ENCODE peak calls at places on chromosome 17, in six cellular contexts. One of them, this sample, is unnamed.

GRCh38 chr17:29007456-29008455 is 1.9 kb upstream of the SEZ6 start:
- DNase-seq in CD8-positive, alpha-beta T cell: no peak
- DNase-seq in tibial nerve: no peak
- DNase-seq in cardiac muscle cell: peak
- DNase-seq in left lung: no peak
- DNase-seq in colonic mucosa: no peak
- DNase-seq in this sample: no peak

GRCh38 chr17:58338907-58339774 is 10.5 kb upstream of the TSPOAP1 start:
- DNase-seq in CD8-positive, alpha-beta T cell: peak
- DNase-seq in cardiac muscle cell: peak
- DNase-seq in tibial nerve: no peak
- DNase-seq in colonic mucosa: peak
- DNase-seq in left lung: peak
- DNase-seq in this sample: peak

GRCh38 chr17:18261146-18261515 is 669 bp downstream of the MIEF2 start:
- DNase-seq in CD8-positive, alpha-beta T cell: peak
- DNase-seq in cardiac muscle cell: no peak
- DNase-seq in colonic mucosa: peak
- DNase-seq in left lung: peak
- DNase-seq in tibial nerve: no peak
- DNase-seq in this sample: peak

GRCh38 chr17:9256944-9257629 is 235.8 kb downstream of the NTN1 start:
- DNase-seq in left lung: no peak
- DNase-seq in CD8-positive, alpha-beta T cell: no peak
- DNase-seq in tibial nerve: no peak
- DNase-seq in cardiac muscle cell: no peak
- DNase-seq in colonic mucosa: peak
- DNase-seq in this sample: no peak

GRCh38 chr17:56592487-56593072 is 919 bp upstream of the NOG start:
- DNase-seq in CD8-positive, alpha-beta T cell: peak
- DNase-seq in cardiac muscle cell: peak
- DNase-seq in colonic mucosa: peak
- DNase-seq in tibial nerve: peak
- DNase-seq in left lung: peak
- DNase-seq in this sample: peak

GRCh38 chr17:56583772-56584171 is 9.7 kb upstream of the NOG start:
- DNase-seq in CD8-positive, alpha-beta T cell: no peak
- DNase-seq in colonic mucosa: no peak
- DNase-seq in left lung: no peak
- DNase-seq in tibial nerve: no peak
- DNase-seq in cardiac muscle cell: no peak
- DNase-seq in this sample: no peak

GRCh38 chr17:59329558-59330313 is 1.7 kb upstream of the YPEL2 start:
- DNase-seq in left lung: peak
- DNase-seq in CD8-positive, alpha-beta T cell: peak
- DNase-seq in tibial nerve: peak
- DNase-seq in cardiac muscle cell: peak
- DNase-seq in colonic mucosa: peak
- DNase-seq in this sample: peak

GRCh38 chr17:58568050-58568830 is 53.8 kb upstream of the MTMR4 start:
- DNase-seq in tibial nerve: no peak
- DNase-seq in cardiac muscle cell: no peak
- DNase-seq in left lung: peak
- DNase-seq in colonic mucosa: no peak
- DNase-seq in CD8-positive, alpha-beta T cell: no peak
- DNase-seq in this sample: no peak

GRCh38 chr17:63275318-63275967 is 170.7 kb downstream of the CYB561 start:
- DNase-seq in cardiac muscle cell: peak
- DNase-seq in tibial nerve: no peak
- DNase-seq in left lung: no peak
- DNase-seq in colonic mucosa: no peak
- DNase-seq in CD8-positive, alpha-beta T cell: no peak
- DNase-seq in this sample: no peak

GRCh38 chr17:82804442-82805191 is 35.2 kb downstream of the ZNF750 start:
- DNase-seq in colonic mucosa: peak
- DNase-seq in left lung: peak
- DNase-seq in cardiac muscle cell: peak
- DNase-seq in tibial nerve: peak
- DNase-seq in CD8-positive, alpha-beta T cell: no peak
- DNase-seq in this sample: no peak

GRCh38 chr17:61384384-61385090 is 15.1 kb upstream of the TBX2 start:
- DNase-seq in cardiac muscle cell: no peak
- DNase-seq in CD8-positive, alpha-beta T cell: no peak
- DNase-seq in colonic mucosa: no peak
- DNase-seq in left lung: no peak
- DNase-seq in tibial nerve: no peak
- DNase-seq in this sample: no peak

GRCh38 chr17:17886747-17887146 is 50.0 kb upstream of the SREBF1 start:
- DNase-seq in CD8-positive, alpha-beta T cell: no peak
- DNase-seq in colonic mucosa: no peak
- DNase-seq in tibial nerve: no peak
- DNase-seq in cardiac muscle cell: no peak
- DNase-seq in left lung: no peak
- DNase-seq in this sample: no peak

GRCh38 chr17:70040336-70040735 is 34.7 kb upstream of the KCNJ16 start:
- DNase-seq in cardiac muscle cell: no peak
- DNase-seq in CD8-positive, alpha-beta T cell: no peak
- DNase-seq in tibial nerve: no peak
- DNase-seq in left lung: no peak
- DNase-seq in colonic mucosa: no peak
- DNase-seq in this sample: no peak

GRCh38 chr17:13415877-13416416 is 185.8 kb downstream of the HS3ST3A1 start:
- DNase-seq in colonic mucosa: peak
- DNase-seq in CD8-positive, alpha-beta T cell: no peak
- DNase-seq in tibial nerve: no peak
- DNase-seq in cardiac muscle cell: peak
- DNase-seq in left lung: peak
- DNase-seq in this sample: no peak

GRCh38 chr17:10197721-10198508 is 491 bp downstream of the GAS7 start:
- DNase-seq in tibial nerve: no peak
- DNase-seq in cardiac muscle cell: no peak
- DNase-seq in CD8-positive, alpha-beta T cell: no peak
- DNase-seq in left lung: peak
- DNase-seq in colonic mucosa: no peak
- DNase-seq in this sample: no peak

GRCh38 chr17:78415821-78416301 is 37.4 kb downstream of the PGS1 start:
- DNase-seq in cardiac muscle cell: no peak
- DNase-seq in left lung: no peak
- DNase-seq in tibial nerve: no peak
- DNase-seq in CD8-positive, alpha-beta T cell: no peak
- DNase-seq in colonic mucosa: no peak
- DNase-seq in this sample: no peak

GRCh38 chr17:2215616-2216364 is 87.8 kb downstream of the SMG6 start:
- DNase-seq in CD8-positive, alpha-beta T cell: peak
- DNase-seq in colonic mucosa: peak
- DNase-seq in left lung: peak
- DNase-seq in tibial nerve: peak
- DNase-seq in cardiac muscle cell: peak
- DNase-seq in this sample: peak

GRCh38 chr17:62703776-62704380 is 76.4 kb downstream of the MRC2 start:
- DNase-seq in CD8-positive, alpha-beta T cell: peak
- DNase-seq in colonic mucosa: peak
- DNase-seq in cardiac muscle cell: peak
- DNase-seq in tibial nerve: peak
- DNase-seq in left lung: peak
- DNase-seq in this sample: peak

GRCh38 chr17:14307560-14308024 is 6.7 kb downstream of the HS3ST3B1 start:
- DNase-seq in colonic mucosa: no peak
- DNase-seq in tibial nerve: no peak
- DNase-seq in left lung: no peak
- DNase-seq in CD8-positive, alpha-beta T cell: no peak
- DNase-seq in cardiac muscle cell: peak
- DNase-seq in this sample: no peak

GRCh38 chr17:20302191-20302917 is 165.0 kb downstream of the LGALS9B start:
- DNase-seq in CD8-positive, alpha-beta T cell: no peak
- DNase-seq in colonic mucosa: no peak
- DNase-seq in cardiac muscle cell: peak
- DNase-seq in tibial nerve: no peak
- DNase-seq in left lung: no peak
- DNase-seq in this sample: no peak

GRCh38 chr17:75876938-75877751 is 1.2 kb downstream of the TRIM47 start:
- DNase-seq in cardiac muscle cell: peak
- DNase-seq in left lung: peak
- DNase-seq in colonic mucosa: peak
- DNase-seq in CD8-positive, alpha-beta T cell: no peak
- DNase-seq in tibial nerve: peak
- DNase-seq in this sample: no peak

GRCh38 chr17:1110844-1111598 is 68.8 kb downstream of the ABR start:
- DNase-seq in tibial nerve: peak
- DNase-seq in left lung: peak
- DNase-seq in CD8-positive, alpha-beta T cell: no peak
- DNase-seq in cardiac muscle cell: peak
- DNase-seq in colonic mucosa: peak
- DNase-seq in this sample: no peak

GRCh38 chr17:9056566-9056965 is 35.3 kb downstream of the NTN1 start:
- DNase-seq in tibial nerve: peak
- DNase-seq in cardiac muscle cell: no peak
- DNase-seq in left lung: no peak
- DNase-seq in CD8-positive, alpha-beta T cell: no peak
- DNase-seq in colonic mucosa: peak
- DNase-seq in this sample: no peak

GRCh38 chr17:78343433-78344201 is 16.3 kb downstream of the SOCS3 start:
- DNase-seq in colonic mucosa: peak
- DNase-seq in left lung: peak
- DNase-seq in tibial nerve: no peak
- DNase-seq in cardiac muscle cell: no peak
- DNase-seq in CD8-positive, alpha-beta T cell: peak
- DNase-seq in this sample: no peak

GRCh38 chr17:74815067-74815466 is 38.9 kb upstream of the NAT9 start:
- DNase-seq in cardiac muscle cell: no peak
- DNase-seq in tibial nerve: no peak
- DNase-seq in left lung: no peak
- DNase-seq in CD8-positive, alpha-beta T cell: no peak
- DNase-seq in colonic mucosa: no peak
- DNase-seq in this sample: no peak

GRCh38 chr17:74814453-74814852 is 38.3 kb upstream of the NAT9 start:
- DNase-seq in left lung: no peak
- DNase-seq in tibial nerve: no peak
- DNase-seq in colonic mucosa: no peak
- DNase-seq in CD8-positive, alpha-beta T cell: no peak
- DNase-seq in cardiac muscle cell: no peak
- DNase-seq in this sample: no peak

GRCh38 chr17:74816883-74817620 is 40.9 kb upstream of the NAT9 start:
- DNase-seq in colonic mucosa: no peak
- DNase-seq in left lung: no peak
- DNase-seq in cardiac muscle cell: no peak
- DNase-seq in tibial nerve: no peak
- DNase-seq in CD8-positive, alpha-beta T cell: no peak
- DNase-seq in this sample: no peak

GRCh38 chr17:74813793-74814192 is 37.6 kb upstream of the NAT9 start:
- DNase-seq in cardiac muscle cell: no peak
- DNase-seq in CD8-positive, alpha-beta T cell: no peak
- DNase-seq in colonic mucosa: no peak
- DNase-seq in left lung: no peak
- DNase-seq in tibial nerve: no peak
- DNase-seq in this sample: no peak

GRCh38 chr17:74815671-74816370 is 39.7 kb upstream of the NAT9 start:
- DNase-seq in CD8-positive, alpha-beta T cell: no peak
- DNase-seq in left lung: no peak
- DNase-seq in tibial nerve: no peak
- DNase-seq in cardiac muscle cell: no peak
- DNase-seq in colonic mucosa: no peak
- DNase-seq in this sample: no peak
- TF ChIP-seq CTCF in CD8-positive, alpha-beta T cell: no peak
- TF ChIP-seq CTCF in left lung: no peak
- TF ChIP-seq CTCF in tibial nerve: no peak
- TF ChIP-seq CTCF in cardiac muscle cell: peak
- TF ChIP-seq CTCF in colonic mucosa: no peak
- TF ChIP-seq CTCF in this sample: no peak

DNA sequence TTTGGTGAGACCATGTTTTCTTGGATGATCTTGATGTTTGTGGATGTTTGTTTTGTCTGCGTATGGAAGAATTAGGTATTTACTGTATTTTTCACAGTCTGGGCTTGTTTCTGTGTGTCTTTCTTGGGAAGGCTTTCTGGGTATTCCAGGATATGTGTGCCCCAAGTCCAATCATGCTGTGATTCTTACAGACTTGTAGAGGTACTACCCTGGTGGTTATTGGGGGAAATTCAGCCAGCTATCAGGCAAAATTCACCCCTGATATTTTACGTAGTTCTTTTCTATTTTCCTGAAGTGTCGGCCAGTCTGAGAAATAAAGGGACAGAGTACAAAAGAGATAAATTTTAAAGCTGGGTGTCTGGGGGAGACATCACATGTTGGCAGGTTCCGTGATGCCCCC is 33.4 kb upstream of the ARL4D start:
- DNase-seq in left lung: no peak
- DNase-seq in tibial nerve: no peak
- DNase-seq in CD8-positive, alpha-beta T cell: no peak
- DNase-seq in cardiac muscle cell: no peak
- DNase-seq in colonic mucosa: no peak
- DNase-seq in this sample: no peak
- TF ChIP-seq CTCF in left lung: no peak
- TF ChIP-seq CTCF in tibial nerve: peak
- TF ChIP-seq CTCF in CD8-positive, alpha-beta T cell: no peak
- TF ChIP-seq CTCF in cardiac muscle cell: no peak
- TF ChIP-seq CTCF in colonic mucosa: no peak
- TF ChIP-seq CTCF in this sample: no peak

DNA sequence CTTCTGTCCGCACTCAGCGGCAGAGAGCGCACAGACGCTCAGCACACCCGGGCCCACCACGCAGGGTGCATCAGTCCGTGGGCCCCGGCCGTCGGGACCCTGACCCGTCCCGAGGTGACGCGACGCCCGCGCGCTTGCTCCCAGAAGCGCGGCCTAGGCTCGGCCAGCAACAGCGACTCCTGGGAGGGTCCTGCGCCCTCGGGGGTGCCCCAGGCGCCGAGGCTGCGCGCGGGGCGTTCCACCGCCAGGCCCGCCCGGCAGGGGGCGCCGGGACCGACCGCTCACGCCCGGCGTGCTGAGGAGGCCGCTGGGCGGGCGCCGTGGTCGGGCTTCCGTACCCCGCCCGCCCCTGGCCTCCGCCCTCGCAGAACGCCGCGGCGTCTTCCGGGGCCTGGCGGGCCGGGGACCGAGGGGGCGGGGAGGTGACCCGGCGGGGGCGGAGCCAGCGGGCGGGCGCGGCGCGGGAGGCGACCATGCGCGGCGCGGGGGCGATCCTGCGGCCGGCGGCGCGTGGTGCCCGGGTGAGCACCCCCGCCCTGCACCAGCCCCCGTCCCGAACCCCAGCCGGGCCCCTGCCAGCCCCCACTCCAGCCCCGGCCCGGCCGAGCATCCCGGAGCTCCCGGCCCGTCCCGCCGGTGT is at the start of gene CISD3:
- DNase-seq in colonic mucosa: peak
- DNase-seq in cardiac muscle cell: peak
- DNase-seq in left lung: peak
- DNase-seq in CD8-positive, alpha-beta T cell: peak
- DNase-seq in tibial nerve: peak
- DNase-seq in this sample: peak
- TF ChIP-seq CTCF in colonic mucosa: peak
- TF ChIP-seq CTCF in cardiac muscle cell: peak
- TF ChIP-seq CTCF in left lung: peak
- TF ChIP-seq CTCF in CD8-positive, alpha-beta T cell: peak
- TF ChIP-seq CTCF in tibial nerve: peak
- TF ChIP-seq CTCF in this sample: peak

DNA sequence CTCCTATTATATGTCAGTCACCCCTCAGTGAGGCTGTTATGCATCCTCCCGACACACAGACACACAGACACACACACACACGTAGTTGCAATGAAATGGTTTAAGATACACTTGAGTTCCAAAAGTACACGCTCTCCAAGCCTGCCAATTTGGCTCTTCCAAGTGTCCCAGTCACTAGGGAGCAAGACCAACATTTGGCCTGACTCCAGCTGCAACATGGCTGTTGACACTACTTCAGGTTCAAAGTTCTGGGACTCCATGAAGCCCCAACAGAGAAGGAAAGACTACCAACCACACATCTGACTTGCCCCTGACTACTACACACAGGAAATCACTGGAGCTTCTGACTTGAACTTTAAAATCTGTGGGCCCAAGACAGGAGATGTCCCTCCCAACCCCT is 128.1 kb upstream of the KCNJ18 start:
- DNase-seq in colonic mucosa: no peak
- DNase-seq in CD8-positive, alpha-beta T cell: no peak
- DNase-seq in cardiac muscle cell: no peak
- DNase-seq in tibial nerve: no peak
- DNase-seq in left lung: no peak
- DNase-seq in this sample: no peak
- TF ChIP-seq CTCF in colonic mucosa: no peak
- TF ChIP-seq CTCF in CD8-positive, alpha-beta T cell: no peak
- TF ChIP-seq CTCF in cardiac muscle cell: no peak
- TF ChIP-seq CTCF in tibial nerve: no peak
- TF ChIP-seq CTCF in left lung: no peak
- TF ChIP-seq CTCF in this sample: no peak

This sample was measured in GM10248.